ENCODE peak calls at places on chromosomes 16 and 17, in four cellular contexts. H, J, I and X are unnamed samples.

GRCh38 chr17:80970762-80971703 is 20.6 kb upstream of the CHMP6 start:
- DNase-seq in I (no peak), H (no peak), J (no peak), X (no peak)

GRCh38 chr17:64130559-64131001 is 636 bp upstream of the ERN1 start:
- DNase-seq in H (no peak), J (peak), I (no peak), X (no peak)

GRCh38 chr17:75096082-75096625 is 8.4 kb downstream of the SLC16A5 start:
- DNase-seq in H (peak), I (peak), J (no peak), X (no peak)

GRCh38 chr17:83144421-83145357 is 65.3 kb downstream of the METRNL start:
- DNase-seq in H (no peak), I (no peak), J (no peak), X (no peak)

GRCh38 chr17:76544123-76544915 is 4.5 kb downstream of the PRCD start:
- DNase-seq in J (no peak), I (no peak), H (no peak), X (no peak)

GRCh38 chr16:3951861-3952332 is 71.4 kb upstream of the CREBBP start:
- DNase-seq in I (no peak), H (no peak), J (no peak), X (no peak)

GRCh38 chr17:8728251-8728925 is 16.2 kb downstream of the CCDC42 start:
- DNase-seq in I (no peak), J (no peak), H (no peak), X (no peak)

GRCh38 chr17:67492251-67492740 is 115.2 kb downstream of the PITPNC1 start:
- DNase-seq in H (no peak), J (no peak), I (no peak), X (no peak)

GRCh38 chr16:85317704-85318103 is 205.4 kb upstream of the CIBAR2 start:
- DNase-seq in H (no peak), I (no peak), J (no peak), X (no peak)

GRCh38 chr17:57810740-57811632 is 38.9 kb downstream of the MRPS23 start:
- DNase-seq in H (no peak), J (no peak), I (peak), X (peak)

GRCh38 chr17:19470529-19471261 is 59.7 kb downstream of the RNF112 start:
- DNase-seq in J (no peak), I (no peak), H (no peak), X (no peak)

GRCh38 chr16:29877266-29877961 is 14.4 kb upstream of the CDIPT start:
- DNase-seq in J (peak), H (peak), I (no peak), X (peak)

GRCh38 chr16:28168991-28169554 is 42.7 kb downstream of the XPO6 start:
- DNase-seq in I (no peak), H (no peak), J (no peak), X (no peak)

GRCh38 chr16:56673916-56674315 is 4.3 kb downstream of the MT1H start:
- DNase-seq in H (no peak), I (peak), J (no peak), X (no peak)

GRCh38 chr17:14211778-14212177 is 24.9 kb downstream of the CDRT15 start:
- DNase-seq in J (no peak), I (no peak), H (peak), X (peak)

GRCh38 chr16:86948046-86948445 is 369.1 kb downstream of the C16orf95 start:
- DNase-seq in J (no peak), H (no peak), I (no peak), X (no peak)

GRCh38 chr17:33978889-33979288 is 276.2 kb upstream of the CCL2 start:
- DNase-seq in I (no peak), H (no peak), J (no peak), X (no peak)

GRCh38 chr16:88700636-88701482 is 5.3 kb downstream of the RNF166 start:
- DNase-seq in I (peak), H (peak), J (peak), X (no peak)

GRCh38 chr17:36661047-36661666 is 59.8 kb downstream of the MRM1 start:
- DNase-seq in I (no peak), H (no peak), J (no peak), X (no peak)

GRCh38 chr17:43871947-43872690 is 25.1 kb downstream of the CD300LG start:
- DNase-seq in I (no peak), J (no peak), H (no peak), X (no peak)

GRCh38 chr17:50276588-50277356 is 2.5 kb downstream of the TMEM92 start:
- DNase-seq in H (no peak), J (no peak), I (peak), X (no peak)

GRCh38 chr16:87227651-87228015 is 89.6 kb downstream of the C16orf95 start:
- DNase-seq in H (no peak), J (no peak), I (no peak), X (no peak)

GRCh38 chr17:5545051-5545987 is 39.0 kb downstream of the NLRP1 start:
- DNase-seq in H (no peak), I (no peak), J (no peak), X (peak)

GRCh38 chr16:14350626-14351025 is 279.4 kb downstream of the PARN start:
- DNase-seq in J (no peak), H (no peak), I (no peak), X (no peak)

GRCh38 chr16:3004319-3004718 is 8.4 kb upstream of the CLDN9 start:
- DNase-seq in I (no peak), H (no peak), J (no peak), X (no peak)

GRCh38 chr16:87080571-87081167 is 236.5 kb downstream of the C16orf95 start:
- DNase-seq in J (no peak), I (no peak), H (no peak), X (no peak)

GRCh38 chr16:86980644-86981043 is 336.5 kb downstream of the C16orf95 start:
- DNase-seq in J (no peak), H (no peak), I (no peak), X (no peak)

GRCh38 chr17:41413353-41413752 is 11.0 kb downstream of the KRT37 start:
- DNase-seq in J (no peak), I (no peak), H (no peak), X (no peak)

GRCh38 chr17:2158011-2158410 is 103.1 kb downstream of the HIC1 start:
- DNase-seq in H (no peak), I (peak), J (no peak), X (no peak)

GRCh38 chr16:55832788-55833583 is at the start of gene CES1:
- DNase-seq in I (peak), H (no peak), J (no peak), X (no peak)

GRCh38 chr16:79047337-79047736 is 553.2 kb downstream of the MAF start:
- DNase-seq in H (peak), J (no peak), I (peak), X (peak)

GRCh38 chr16:30372037-30372712 is 1.9 kb upstream of the TBC1D10B start:
- DNase-seq in H (no peak), I (no peak), J (no peak), X (no peak)

GRCh38 chr17:42345396-42346078 is 42.7 kb downstream of the STAT3 start:
- DNase-seq in H (no peak), I (no peak), J (no peak), X (no peak)

GRCh38 chr17:78828470-78829185 is 12.0 kb downstream of the USP36 start:
- DNase-seq in I (no peak), H (no peak), J (no peak), X (peak)

GRCh38 chr16:89446136-89446974 is 44.0 kb downstream of the ANKRD11 start:
- DNase-seq in I (no peak), H (no peak), J (no peak), X (no peak)

GRCh38 chr17:82127315-82127595 is 29.2 kb upstream of the FASN start:
- DNase-seq in I (no peak), H (no peak), J (no peak), X (no peak)

GRCh38 chr16:2964416-2965223 is 545 bp downstream of the KREMEN2 start:
- DNase-seq in I (peak), H (peak), J (no peak), X (peak)

GRCh38 chr16:22380529-22380928 is 6.1 kb upstream of the CDR2 start:
- DNase-seq in H (no peak), J (no peak), I (no peak), X (no peak)

GRCh38 chr17:652310-652709 is 62.3 kb downstream of the VPS53 start:
- DNase-seq in H (no peak), I (no peak), J (no peak), X (no peak)

GRCh38 chr17:651596-651995 is 63.0 kb downstream of the VPS53 start:
- DNase-seq in I (no peak), J (no peak), H (no peak), X (no peak)

DNA sequence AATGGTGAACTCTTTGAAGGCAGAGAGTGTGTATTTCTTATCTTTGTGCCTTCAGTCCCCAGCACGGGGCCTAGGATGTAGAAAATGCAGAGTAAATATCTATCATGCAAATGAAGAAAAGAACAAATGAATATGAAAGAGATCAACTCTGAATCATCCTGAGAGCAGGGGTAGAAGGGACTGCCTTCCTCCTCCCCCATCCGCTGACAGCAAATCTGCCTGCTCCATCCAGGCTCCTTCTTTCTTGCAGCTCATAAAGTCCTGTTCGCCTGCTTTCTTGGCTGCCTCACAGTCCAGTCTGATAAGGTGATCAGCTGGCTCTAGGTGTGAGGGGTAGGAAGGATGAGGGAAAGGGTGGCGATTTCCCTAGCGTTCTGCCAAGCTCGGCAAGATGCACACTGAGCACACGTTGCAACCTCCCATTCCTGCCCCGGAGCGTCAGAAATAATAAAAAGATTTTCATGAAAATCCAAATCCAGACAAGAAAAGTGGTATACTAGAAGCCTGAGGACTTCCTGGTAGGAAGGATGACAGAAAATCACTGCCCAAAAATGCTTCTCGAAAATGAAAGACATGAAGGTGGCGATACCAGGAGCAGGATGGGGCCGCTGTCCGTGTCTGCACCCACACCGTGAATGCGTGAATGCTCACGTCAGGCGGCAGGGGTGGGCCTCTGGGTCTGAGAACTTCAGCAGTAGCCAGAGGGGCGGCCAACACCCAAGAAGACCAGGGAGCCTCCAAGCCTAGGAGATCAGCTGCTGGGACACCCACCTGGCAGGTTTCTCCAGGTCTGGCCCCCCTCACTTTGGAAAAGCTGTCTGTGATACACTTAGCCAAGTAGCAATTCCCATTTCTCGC is 67.1 kb downstream of the VPS53 start:
- DNase-seq in H (no peak), J (no peak), I (no peak), X (no peak)
- TF ChIP-seq FOXK2 in H (no peak), J (no peak), I (no peak), X (no peak)

GRCh38 chr16:20402651-20403050 is 1.9 kb downstream of the PDILT start:
- DNase-seq in H (no peak), J (no peak), I (no peak), X (no peak)

GRCh38 chr16:20401066-20401465 is 3.5 kb downstream of the PDILT start:
- DNase-seq in J (no peak), H (no peak), I (no peak), X (no peak)

GRCh38 chr16:20398603-20399002 is 5.9 kb downstream of the PDILT start:
- DNase-seq in H (no peak), I (no peak), J (no peak), X (no peak)

GRCh38 chr16:20399185-20399584 is 5.4 kb downstream of the PDILT start:
- DNase-seq in I (no peak), H (no peak), J (no peak), X (no peak)

GRCh38 chr16:20401475-20402016 is 3.0 kb downstream of the PDILT start:
- DNase-seq in J (no peak), I (no peak), H (no peak), X (no peak)
- TF ChIP-seq FOXK2 in J (no peak), I (no peak), H (no peak), X (no peak)

GRCh38 chr17:39622380-39623006 is 4.3 kb upstream of the PPP1R1B start:
- DNase-seq in I (no peak), J (no peak), H (no peak), X (no peak)
- TF ChIP-seq FOXK2 in I (no peak), J (no peak), H (no peak), X (no peak)

DNA sequence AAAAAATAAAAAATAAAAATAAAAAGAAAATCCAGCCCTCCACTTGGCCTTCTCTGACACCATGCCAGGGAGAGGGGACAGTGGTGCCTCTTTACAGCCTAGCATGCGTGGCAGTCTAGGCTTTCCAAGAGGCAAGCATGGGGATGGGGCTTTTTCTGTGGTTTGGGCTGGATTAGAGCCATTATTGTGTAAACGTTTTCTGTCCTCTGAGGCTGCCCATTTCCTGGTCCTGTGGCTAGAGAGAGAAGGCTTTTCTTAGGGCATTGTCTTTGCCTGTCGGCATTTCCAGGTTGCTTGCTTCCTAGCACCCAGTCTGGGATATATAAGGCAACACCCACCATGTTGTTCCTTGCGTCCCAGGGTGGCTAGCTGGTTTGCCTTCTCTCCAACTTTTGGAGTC is 2.7 kb upstream of the DHRS7B start:
- DNase-seq in J (no peak), I (no peak), H (no peak), X (no peak)
- TF ChIP-seq FOXK2 in J (no peak), I (no peak), H (no peak), X (no peak)